ENCODE peak calls at places on chromosomes 2 and 18, in ten cellular contexts. G is M059J; B is activated T-cell treated with anti-CD3 and anti-CD28 coated beads, Interleukin-2, amount 50 U/mL, for 24 hours; O is neuronal stem cell; P is T follicular helper cell; A is hippocampal formation; L is iris pigment epithelial cell; X is NCI-H1417; F is midbrain; J is mesendoderm. E is an unnamed sample.

GRCh38 chr18:33606621-33607020 is 28.6 kb downstream of the ASXL3 start:
- DNase-seq in G (no peak), B (no peak), O (peak; percentile 11), P (no peak), A (no peak), L (no peak), X (no peak), F (no peak), J (peak; percentile 67), E (no peak)

GRCh38 chr2:240288087-240288521 is 147.4 kb upstream of the GPC1 start:
- DNase-seq in G (no peak), B (no peak), O (no peak), P (no peak), A (no peak), L (no peak), X (no peak), F (no peak), J (no peak), E (no peak)

GRCh38 chr2:55718165-55719008 is 24.7 kb upstream of the PNPT1 start:
- DNase-seq in G (peak; percentile 63), B (no peak), O (peak; percentile 74), P (peak; percentile 17), A (peak; percentile 42), L (peak; percentile 73), X (peak; percentile 91), F (peak; percentile 78), J (peak; percentile 68), E (peak; percentile 81)

GRCh38 chr2:54262015-54262765 is 6.2 kb upstream of the TSPYL6 start:
- DNase-seq in G (no peak), B (no peak), O (no peak), P (no peak), A (no peak), L (peak; percentile 47), X (no peak), F (no peak), J (no peak), E (no peak)

GRCh38 chr2:158686166-158686792 is 108.8 kb upstream of the DAPL1 start:
- DNase-seq in G (no peak), B (no peak), O (no peak), P (no peak), A (peak; percentile 73), L (no peak), X (no peak), F (peak; percentile 59), J (no peak), E (no peak)

GRCh38 chr2:16548036-16548435 is 117.6 kb downstream of the CYRIA start:
- DNase-seq in G (no peak), B (no peak), O (no peak), P (no peak), A (no peak), L (no peak), X (no peak), F (no peak), J (no peak), E (no peak)

GRCh38 chr2:227853765-227854271 is 17.6 kb upstream of the DAW1 start:
- DNase-seq in G (peak; percentile 34), B (no peak), O (no peak), P (no peak), A (no peak), L (peak; percentile 32), X (no peak), F (no peak), J (no peak), E (no peak)

GRCh38 chr2:43776317-43776716 is 2.5 kb downstream of the DYNC2LI1 start:
- DNase-seq in G (no peak), B (no peak), O (no peak), P (no peak), A (no peak), L (no peak), X (no peak), F (no peak), J (no peak), E (no peak)

GRCh38 chr2:39411186-39411944 is 25.7 kb downstream of the MAP4K3 start:
- DNase-seq in G (peak; percentile 91), B (no peak), O (no peak), P (no peak), A (no peak), L (peak; percentile 91), X (no peak), F (no peak), J (peak; percentile 74), E (no peak)

GRCh38 chr2:164967781-164968228 is 12.5 kb upstream of the SLC38A11 start:
- DNase-seq in G (peak; percentile 99), B (no peak), O (no peak), P (no peak), A (no peak), L (peak; percentile 100), X (no peak), F (no peak), J (peak; percentile 77), E (no peak)

GRCh38 chr2:219404291-219404910 is 13.8 kb upstream of the DES start:
- DNase-seq in G (no peak), B (no peak), O (no peak), P (no peak), A (no peak), L (no peak), X (no peak), F (no peak), J (no peak), E (no peak)

GRCh38 chr2:229141626-229142025 is 129.5 kb downstream of the PID1 start:
- DNase-seq in G (peak; percentile 67), B (no peak), O (no peak), P (no peak), A (no peak), L (peak; percentile 84), X (no peak), F (no peak), J (no peak), E (no peak)

GRCh38 chr2:72113847-72114692 is 33.6 kb downstream of the CYP26B1 start:
- DNase-seq in G (no peak), B (no peak), O (no peak), P (no peak), A (no peak), L (no peak), X (no peak), F (no peak), J (no peak), E (no peak)

GRCh38 chr18:37309059-37309458 is 256.5 kb downstream of the CELF4 start:
- DNase-seq in G (peak; percentile 47), B (no peak), O (no peak), P (no peak), A (no peak), L (no peak), X (no peak), F (no peak), J (no peak), E (no peak)

GRCh38 chr2:146246017-146246733 is 1598.7 kb upstream of the ACVR2A start:
- DNase-seq in G (peak; percentile 1), B (no peak), O (no peak), P (no peak), A (no peak), L (peak; percentile 81), X (no peak), F (no peak), J (no peak), E (no peak)

GRCh38 chr2:72888438-72889202 is 1.4 kb downstream of the SPR start:
- DNase-seq in G (no peak), B (no peak), O (no peak), P (no peak), A (no peak), L (no peak), X (no peak), F (no peak), J (no peak), E (no peak)

GRCh38 chr2:20633794-20634259 is 17.1 kb downstream of the HS1BP3 start:
- DNase-seq in G (no peak), B (no peak), O (no peak), P (no peak), A (no peak), L (no peak), X (peak; percentile 76), F (no peak), J (peak; percentile 32), E (no peak)

E was measured in NCI-H345.